ENCODE peak calls at places on chromosomes 2 and 18, in six cellular contexts. O, R, Z, M, U and N are unnamed samples.

GRCh38 chr18:12659904-12660605 is 2.1 kb upstream of the SPIRE1 start:
- DNase-seq in O (peak), M (peak), R (peak), U (no peak), Z (no peak), N (peak)

GRCh38 chr18:7958081-7958896 is 391.2 kb downstream of the PTPRM start:
- DNase-seq in O (no peak), U (peak), R (no peak), Z (no peak), M (no peak), N (peak)

GRCh38 chr2:234339016-234339415 is 157.9 kb downstream of the ARL4C start:
- DNase-seq in M (no peak), R (no peak), Z (no peak), O (no peak), U (no peak), N (no peak)

GRCh38 chr18:54223568-54224241 is 764 bp downstream of the MBD2 start:
- DNase-seq in U (no peak), M (peak), O (peak), Z (peak), R (no peak), N (peak)

GRCh38 chr2:9205963-9206948 is at the start of gene ASAP2:
- DNase-seq in M (peak), U (no peak), O (peak), R (peak), Z (peak), N (peak)

GRCh38 chr2:98463081-98463481 is 18.4 kb downstream of the INPP4A start:
- DNase-seq in R (no peak), U (no peak), M (no peak), Z (no peak), O (no peak), N (peak)

GRCh38 chr18:9418047-9418690 is 57.1 kb upstream of the RALBP1 start:
- DNase-seq in Z (no peak), M (no peak), O (no peak), U (no peak), R (no peak), N (no peak)

GRCh38 chr2:127220102-127220806 is at the start of gene CYP27C1:
- DNase-seq in M (no peak), U (no peak), Z (no peak), O (no peak), R (peak), N (no peak)

GRCh38 chr2:3495956-3496355 is 23.4 kb downstream of the ADI1 start:
- DNase-seq in O (no peak), Z (no peak), M (no peak), U (no peak), R (no peak), N (no peak)

GRCh38 chr2:126831234-126832005 is 67.3 kb upstream of the TEX51 start:
- DNase-seq in O (no peak), R (no peak), U (no peak), M (no peak), Z (no peak), N (no peak)

GRCh38 chr2:100975521-100975785 is 26.6 kb upstream of the RPL31 start:
- DNase-seq in M (no peak), U (no peak), O (no peak), R (no peak), Z (no peak), N (no peak)

GRCh38 chr2:95312543-95313205 is 15.5 kb downstream of the KCNIP3 start:
- DNase-seq in Z (no peak), O (no peak), U (no peak), M (no peak), R (no peak), N (no peak)

GRCh38 chr2:21055879-21056790 is 12.3 kb upstream of the APOB start:
- DNase-seq in R (no peak), O (no peak), M (no peak), U (no peak), Z (no peak), N (no peak)

GRCh38 chr2:220743203-220743602 is 828.9 kb downstream of the EPHA4 start:
- DNase-seq in U (no peak), O (no peak), M (no peak), R (no peak), Z (no peak), N (no peak)

GRCh38 chr2:99171377-99172140 is 9.3 kb downstream of the MITD1 start:
- DNase-seq in Z (no peak), O (no peak), R (no peak), M (no peak), U (no peak), N (no peak)

GRCh38 chr2:181528441-181528840 is 71.3 kb downstream of the ITGA4 start:
- DNase-seq in R (no peak), Z (no peak), O (no peak), M (no peak), U (no peak), N (no peak)

GRCh38 chr2:240467659-240468299 is 32.3 kb downstream of the GPC1 start:
- DNase-seq in R (no peak), Z (no peak), O (peak), M (peak), U (no peak), N (no peak)

GRCh38 chr2:239188536-239188935 is 212.3 kb downstream of the HDAC4 start:
- DNase-seq in M (no peak), O (peak), Z (peak), R (no peak), U (no peak), N (no peak)

DNA sequence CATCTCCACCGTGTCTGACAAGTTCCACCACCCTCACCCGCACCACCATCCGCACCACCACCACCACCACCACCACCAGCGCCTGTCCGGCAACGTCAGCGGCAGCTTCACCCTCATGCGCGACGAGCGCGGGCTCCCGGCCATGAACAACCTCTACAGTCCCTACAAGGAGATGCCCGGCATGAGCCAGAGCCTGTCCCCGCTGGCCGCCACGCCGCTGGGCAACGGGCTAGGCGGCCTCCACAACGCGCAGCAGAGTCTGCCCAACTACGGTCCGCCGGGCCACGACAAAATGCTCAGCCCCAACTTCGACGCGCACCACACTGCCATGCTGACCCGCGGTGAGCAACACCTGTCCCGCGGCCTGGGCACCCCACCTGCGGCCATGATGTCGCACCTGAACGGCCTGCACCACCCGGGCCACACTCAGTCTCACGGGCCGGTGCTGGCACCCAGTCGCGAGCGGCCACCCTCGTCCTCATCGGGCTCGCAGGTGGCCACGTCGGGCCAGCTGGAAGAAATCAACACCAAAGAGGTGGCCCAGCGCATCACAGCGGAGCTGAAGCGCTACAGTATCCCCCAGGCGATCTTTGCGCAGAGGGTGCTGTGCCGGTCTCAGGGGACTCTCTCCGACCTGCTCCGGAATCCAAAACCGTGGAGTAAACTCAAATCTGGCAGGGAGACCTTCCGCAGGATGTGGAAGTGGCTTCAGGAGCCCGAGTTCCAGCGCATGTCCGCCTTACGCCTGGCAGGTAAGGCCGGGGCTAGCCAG is 1.2 kb downstream of the ONECUT2 start:
- DNase-seq in Z (no peak), U (no peak), R (no peak), O (no peak), M (no peak), N (no peak)
- H3K4me3 ChIP-seq in Z (peak), U (no peak), R (peak), O (no peak), M (no peak), N (no peak)

GRCh38 chr2:24082787-24083566 is 1.7 kb downstream of the TP53I3 start:
- DNase-seq in O (no peak), R (no peak), M (no peak), Z (no peak), U (no peak), N (no peak)
- H3K4me3 ChIP-seq in O (peak), R (peak), M (peak), Z (peak), U (peak), N (peak)

GRCh38 chr2:289362-290089 is 1.6 kb upstream of the ALKAL2 start:
- DNase-seq in R (no peak), M (no peak), Z (no peak), U (no peak), O (peak), N (no peak)
- H3K4me3 ChIP-seq in R (peak), M (peak), Z (peak), U (peak), O (peak), N (no peak)

DNA sequence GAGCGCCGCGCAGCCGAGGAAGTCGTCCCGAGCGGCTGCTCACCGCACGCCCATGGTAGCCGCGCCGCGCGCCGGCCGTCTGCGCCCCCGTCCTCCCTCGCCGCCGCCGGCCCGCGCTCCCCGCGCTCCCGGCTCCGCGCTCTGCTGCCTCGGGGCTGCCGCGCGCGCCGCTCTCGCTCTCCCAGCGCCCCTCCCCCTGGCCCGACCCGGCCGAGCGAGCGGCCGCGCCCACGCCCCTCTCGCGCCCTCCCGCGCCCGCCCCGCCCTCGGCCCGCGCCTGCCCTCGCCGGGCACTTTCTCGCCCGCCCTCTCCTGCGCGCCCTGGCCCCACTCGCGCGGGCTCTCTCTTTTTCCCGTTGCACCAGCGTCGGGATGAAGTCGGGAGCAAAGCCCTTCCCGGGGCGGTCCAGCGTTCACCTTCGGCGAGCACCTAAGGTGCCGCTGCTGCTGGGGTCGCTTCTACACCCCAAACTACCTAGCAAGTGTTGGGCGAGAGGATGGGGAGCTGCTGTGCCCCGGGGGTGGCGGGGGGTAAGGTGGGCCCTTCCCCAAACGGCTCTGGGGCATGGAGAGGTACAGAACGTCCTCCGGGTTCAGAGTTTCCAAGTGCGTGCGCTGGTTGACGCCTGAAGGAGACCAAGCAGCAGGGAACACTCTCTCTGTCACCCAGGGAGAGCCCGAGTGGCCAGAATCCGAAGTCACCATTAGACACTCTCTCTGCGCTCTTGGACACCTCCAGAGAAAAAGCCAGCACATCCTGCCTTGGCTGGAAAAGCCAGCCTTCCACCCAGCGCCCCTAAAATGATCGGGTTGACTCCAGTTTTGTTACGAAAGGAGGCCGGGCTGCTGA is at the start of gene COLEC12:
- DNase-seq in M (no peak), R (no peak), Z (no peak), O (peak), U (no peak), N (no peak)
- H3K4me3 ChIP-seq in M (no peak), R (peak), Z (peak), O (peak), U (no peak), N (no peak)

GRCh38 chr2:160205511-160205910 is 5.4 kb upstream of the ITGB6 start:
- DNase-seq in M (no peak), U (no peak), Z (peak), O (peak), R (peak), N (no peak)
- H3K4me3 ChIP-seq in M (no peak), U (no peak), Z (no peak), O (no peak), R (no peak), N (no peak)

GRCh38 chr2:225471492-225471891 is 72.0 kb downstream of the NYAP2 start:
- DNase-seq in U (no peak), M (no peak), Z (no peak), O (no peak), R (no peak), N (no peak)
- H3K4me3 ChIP-seq in U (no peak), M (no peak), Z (no peak), O (no peak), R (no peak), N (no peak)

GRCh38 chr2:197502685-197503084 is 2.5 kb downstream of the HSPE1 start:
- DNase-seq in O (no peak), U (no peak), Z (no peak), R (no peak), M (no peak), N (no peak)
- H3K4me3 ChIP-seq in O (no peak), U (peak), Z (no peak), R (peak), M (peak), N (no peak)

GRCh38 chr18:3389977-3390376 is 60.0 kb upstream of the TGIF1 start:
- DNase-seq in O (no peak), M (no peak), U (no peak), Z (no peak), R (no peak), N (no peak)
- H3K4me3 ChIP-seq in O (no peak), M (no peak), U (no peak), Z (no peak), R (no peak), N (no peak)